ENCODE peak calls at places on chromosome 13, in seven cellular contexts. W is GM19239; D is activated T-helper 1 cell treated with anti-CD3 and anti-CD28 coated beads, Interleukin-12 subunit alpha, Interleukin-12 subunit beta, Interleukin-2, Interleukin-4 antibody, amounts not matched to agents 30 ng/mL and 10 ng/mL and 1 ng/mL, durations not matched to agents 14 hours and 24 hours and 36 hours; N is pons; R is mammary epithelial cell; T is HFFc6; B is effector memory CD8-positive, alpha-beta T cell. I is an unnamed sample.

GRCh38 chr13:99404005-99404755 is 97.0 kb upstream of the GPR183 start:
- DNase-seq in W (no peak), D (no peak), N (no peak), R (peak), T (no peak), B (no peak), I (no peak)

GRCh38 chr13:73601708-73602107 is 532.5 kb downstream of the KLF12 start:
- DNase-seq in W (no peak), D (no peak), N (no peak), R (no peak), T (no peak), B (no peak), I (no peak)

GRCh38 chr13:49690990-49691886 is at the start of gene EBPL:
- DNase-seq in W (peak), D (peak), N (peak), R (peak), T (peak), B (peak), I (peak)

GRCh38 chr13:110379358-110379757 is 72.3 kb downstream of the COL4A2 start:
- DNase-seq in W (no peak), D (no peak), N (no peak), R (no peak), T (no peak), B (no peak), I (no peak)

GRCh38 chr13:109346060-109346459 is 440.3 kb downstream of the IRS2 start:
- DNase-seq in W (no peak), D (no peak), N (no peak), R (no peak), T (no peak), B (no peak), I (no peak)

GRCh38 chr13:95644611-95645052 is at the start of gene DZIP1:
- DNase-seq in W (no peak), D (no peak), N (peak), R (peak), T (peak), B (no peak), I (peak)

GRCh38 chr13:26679411-26679810 is 81.2 kb downstream of the GPR12 start:
- DNase-seq in W (no peak), D (no peak), N (no peak), R (peak), T (peak), B (no peak), I (no peak)

GRCh38 chr13:59016250-59016649 is 1147.5 kb downstream of the DIAPH3 start:
- DNase-seq in W (no peak), D (no peak), N (no peak), R (no peak), T (no peak), B (no peak), I (no peak)

I was measured in GM12891.